ENCODE peak calls at places on chromosomes 1 and 21, in seven cellular contexts. W is NCI-H1092 treated with DMSO at 0.1 percent for 48 hours, C is EL, E is AG08396, M is AG10803, N is SHP77, V is bronchial epithelial cell. K is an unnamed sample.

GRCh38 chr1:181152892-181153633 is 64.6 kb downstream of the IER5 start:
- DNase-seq in W (no peak), C (peak), E (peak), M (peak), N (no peak), V (peak), K (peak)

GRCh38 chr1:169460193-169460833 is 25.4 kb downstream of the SLC19A2 start:
- DNase-seq in W (no peak), C (peak), E (peak), M (peak), N (no peak), V (peak), K (no peak)

GRCh38 chr1:17071794-17072193 is 18.0 kb upstream of the SDHB start:
- DNase-seq in W (no peak), C (no peak), E (no peak), M (no peak), N (no peak), V (no peak), K (no peak)

GRCh38 chr1:28577738-28578536 is 14.1 kb upstream of the RAB42 start:
- DNase-seq in W (no peak), C (peak), E (no peak), M (no peak), N (no peak), V (no peak), K (no peak)

GRCh38 chr1:222736972-222737371 is at the start of gene FAM177B:
- DNase-seq in W (no peak), C (no peak), E (no peak), M (no peak), N (no peak), V (peak), K (no peak)

GRCh38 chr21:33198346-33199135 is 31.2 kb upstream of the IFNAR2 start:
- DNase-seq in W (no peak), C (no peak), E (peak), M (peak), N (no peak), V (no peak), K (no peak)

GRCh38 chr1:162676087-162676486 is 43.8 kb downstream of the DDR2 start:
- DNase-seq in W (no peak), C (peak), E (no peak), M (peak), N (no peak), V (no peak), K (peak)

GRCh38 chr1:3680488-3681230 is 28.3 kb downstream of the TP73 start:
- DNase-seq in W (no peak), C (no peak), E (no peak), M (no peak), N (no peak), V (peak), K (no peak)